ENCODE peak calls at places on chromosomes 2 and 18, in six cellular contexts. R, V, D, J, L and O are unnamed samples. For H3K9me3, the result is how much of the 10 kb centered on the place peaks cover.

GRCh38 chr2:33412920-33413319 is 63.5 kb upstream of the RASGRP3 start:
- DNase-seq in R (no peak), V (no peak), D (peak), J (no peak), L (no peak), O (no peak)

GRCh38 chr2:55489467-55490062 is 30.0 kb upstream of the CFAP36 start:
- DNase-seq in R (no peak), V (no peak), D (no peak), J (no peak), L (no peak), O (no peak)

GRCh38 chr2:133235959-133236358 is 332.3 kb downstream of the NCKAP5 start:
- DNase-seq in R (no peak), V (no peak), D (peak), J (no peak), L (no peak), O (no peak)

GRCh38 chr2:20103514-20103913 is 52.1 kb upstream of the LAPTM4A start:
- DNase-seq in R (no peak), V (no peak), D (no peak), J (no peak), L (no peak), O (no peak)

GRCh38 chr2:152548996-152549395 is 168.3 kb downstream of the PRPF40A start:
- DNase-seq in R (no peak), V (no peak), D (peak), J (no peak), L (no peak), O (no peak)

GRCh38 chr2:46878886-46879285 is 36.7 kb downstream of the MCFD2 start:
- DNase-seq in R (no peak), V (peak), D (peak), J (no peak), L (no peak), O (no peak)

GRCh38 chr18:3069671-3070433 is 56.9 kb upstream of the LPIN2 start:
- DNase-seq in R (no peak), V (no peak), D (no peak), J (no peak), L (no peak), O (no peak)

GRCh38 chr2:168849610-168850009 is 40.6 kb downstream of the SPC25 start:
- DNase-seq in R (no peak), V (peak), D (peak), J (no peak), L (no peak), O (no peak)

GRCh38 chr18:67924656-67925055 is 408.1 kb upstream of the DSEL start:
- DNase-seq in R (no peak), V (no peak), D (no peak), J (no peak), L (no peak), O (no peak)

GRCh38 chr2:160271166-160272086 is 71.4 kb upstream of the ITGB6 start:
- DNase-seq in R (no peak), V (no peak), D (peak), J (no peak), L (no peak), O (no peak)

GRCh38 chr2:238640486-238640885 is 207.4 kb upstream of the TWIST2 start:
- DNase-seq in R (peak), V (no peak), D (no peak), J (no peak), L (no peak), O (peak)

GRCh38 chr2:80489718-80490117 is 185.2 kb upstream of the LRRTM1 start:
- DNase-seq in R (no peak), V (no peak), D (peak), J (no peak), L (no peak), O (no peak)

GRCh38 chr2:212863185-212863588 is 288.2 kb downstream of the IKZF2 start:
- DNase-seq in R (peak), V (no peak), D (peak), J (no peak), L (peak), O (no peak)

GRCh38 chr2:111048856-111049551 is 71.7 kb upstream of the BCL2L11 start:
- DNase-seq in R (no peak), V (no peak), D (no peak), J (no peak), L (peak), O (no peak)

GRCh38 chr2:150679456-150680120 is 192.1 kb upstream of the RND3 start:
- DNase-seq in R (no peak), V (no peak), D (peak), J (no peak), L (no peak), O (no peak)

GRCh38 chr2:105802587-105802986 is 57.9 kb downstream of the NCK2 start:
- DNase-seq in R (no peak), V (no peak), D (no peak), J (no peak), L (peak), O (no peak)

GRCh38 chr2:201471732-201472395 is 20.3 kb downstream of the STRADB start:
- DNase-seq in R (no peak), V (no peak), D (peak), J (no peak), L (no peak), O (no peak)

GRCh38 chr2:83238111-83238510 is 1221.0 kb downstream of the SUCLG1 start:
- DNase-seq in R (no peak), V (no peak), D (no peak), J (no peak), L (no peak), O (no peak)
- H3K9me3 ChIP-seq in R (under half), V (under half), D (under half), J (under half), L (under half), O (under half)

GRCh38 chr2:44833123-44834069 is 108.1 kb upstream of the SIX3 start:
- DNase-seq in R (no peak), V (no peak), D (peak), J (no peak), L (no peak), O (no peak)
- H3K4me3 ChIP-seq in R (no peak), V (no peak), D (no peak), J (no peak), L (no peak), O (no peak)

GRCh38 chr2:241950878-241951331 is 81.4 kb downstream of the RTP5 start:
- DNase-seq in R (peak), V (peak), D (peak), J (peak), L (peak), O (no peak)
- H3K9me3 ChIP-seq in R (under half), V (under half), D (under half), J (under half), L (under half), O (under half)

GRCh38 chr2:217407466-217407865 is 547.6 kb upstream of the TNP1 start:
- DNase-seq in R (no peak), V (no peak), D (no peak), J (no peak), L (no peak), O (no peak)

GRCh38 chr2:217398860-217399259 is 539.0 kb upstream of the TNP1 start:
- DNase-seq in R (no peak), V (peak), D (no peak), J (no peak), L (no peak), O (no peak)

GRCh38 chr2:217404236-217404760 is 544.4 kb upstream of the TNP1 start:
- DNase-seq in R (no peak), V (no peak), D (no peak), J (no peak), L (no peak), O (no peak)

GRCh38 chr2:217399288-217399687 is 539.4 kb upstream of the TNP1 start:
- DNase-seq in R (no peak), V (no peak), D (peak), J (no peak), L (no peak), O (no peak)

GRCh38 chr2:217402622-217403383 is 542.9 kb upstream of the TNP1 start:
- DNase-seq in R (no peak), V (no peak), D (peak), J (peak), L (no peak), O (no peak)
- H3K4me3 ChIP-seq in R (no peak), V (no peak), D (no peak), J (no peak), L (no peak), O (no peak)

DNA sequence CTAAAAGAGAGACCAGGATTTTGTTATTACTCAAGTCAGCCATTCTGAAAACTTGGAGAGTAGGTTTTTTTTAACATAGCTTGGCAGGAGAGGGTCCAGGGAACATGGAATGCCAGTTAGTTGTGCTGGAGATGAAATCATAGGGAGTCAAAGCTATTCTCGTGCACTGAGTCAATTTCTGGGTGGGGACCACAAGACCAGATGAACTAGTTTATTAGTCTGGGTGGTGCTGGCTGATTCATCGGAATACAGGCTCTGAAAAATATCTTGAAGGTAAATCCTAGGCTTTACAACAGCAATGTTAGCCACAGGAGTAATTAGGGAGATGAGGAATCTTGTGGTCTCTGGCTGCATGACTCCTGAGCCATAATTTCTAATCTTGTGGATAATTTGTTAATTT is 921.4 kb downstream of the TRIB2 start:
- DNase-seq in R (no peak), V (no peak), D (peak), J (no peak), L (no peak), O (no peak)
- H3K9me3 ChIP-seq in R (under half), V (under half), D (under half), J (under half), L (under half), O (under half)

DNA sequence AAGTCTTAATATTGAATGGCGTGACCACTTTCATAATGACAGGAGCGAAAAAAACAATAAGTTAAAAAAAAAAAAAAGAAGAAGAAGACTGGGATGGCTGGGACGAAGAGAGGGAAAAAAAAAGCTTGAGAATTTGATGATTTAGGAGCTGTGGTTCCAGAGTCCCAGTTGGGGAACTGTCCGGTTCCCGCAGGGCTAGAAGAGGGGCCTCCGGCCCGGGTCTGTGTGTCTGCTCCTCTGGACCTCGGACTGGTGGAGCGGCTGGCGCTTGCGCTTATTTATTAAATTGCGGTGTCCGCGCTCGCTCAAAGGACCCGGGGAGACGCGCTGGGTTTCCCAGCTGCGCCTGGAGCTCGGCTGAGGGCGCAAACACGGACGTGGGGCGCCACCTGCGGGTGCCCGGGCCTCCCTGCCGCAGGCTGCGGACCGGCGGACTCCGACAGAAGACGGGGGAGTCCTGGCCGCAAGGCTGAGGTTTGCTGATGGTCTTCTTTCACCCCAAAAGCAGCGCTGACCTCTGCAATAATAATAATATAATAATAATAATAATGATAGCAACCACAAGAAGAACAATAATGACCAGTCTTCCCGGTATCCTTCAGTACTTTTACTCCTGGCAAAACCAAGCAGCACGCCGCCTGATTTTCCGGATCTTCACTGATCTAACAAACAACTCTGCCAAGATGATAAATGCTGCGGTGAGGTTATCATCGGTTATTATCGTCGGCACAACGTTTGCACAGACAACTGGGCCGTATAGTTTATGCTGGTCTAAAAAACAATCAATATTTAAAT is at the start of gene CBLN2:
- DNase-seq in R (peak), V (no peak), D (peak), J (peak), L (no peak), O (no peak)
- H3K4me3 ChIP-seq in R (no peak), V (peak), D (no peak), J (no peak), L (no peak), O (no peak)

GRCh38 chr18:14907420-14907819 is 159.4 kb downstream of the ANKRD30B start:
- DNase-seq in R (no peak), V (no peak), D (no peak), J (no peak), L (no peak), O (no peak)
- H3K9me3 ChIP-seq in R (half or more), V (under half), D (under half), J (under half), L (under half), O (under half)